ENCODE peak calls at places on chromosomes 11 and 22, in nine cellular contexts. V is NCI-H2081; F is Calu3; H is GM12865; E is activated T-helper 1 cell treated with anti-CD3 and anti-CD28 coated beads, Interleukin-12 subunit alpha, Interleukin-12 subunit beta, Interleukin-2, Interleukin-4 antibody, amounts not matched to agents 30 ng/mL and 10 ng/mL and 1 ng/mL, durations not matched to agents 14 hours and 24 hours and 36 hours; P is posterior cingulate gyrus; Q is endodermal cell; S is activated CD4-positive, CD25-positive, alpha-beta regulatory T cell treated with anti-CD3 and anti-CD28 coated beads, Interleukin-2, amount 50 U/mL, for 72 hours; T is NCI-H187. N is an unnamed sample.

GRCh38 chr22:40818192-40818746 is 877 bp downstream of the SLC25A17 start:
- DNase-seq in V (no peak), F (no peak), H (no peak), E (peak), P (no peak), Q (no peak), S (no peak), T (no peak), N (no peak)

GRCh38 chr11:35308157-35308556 is 111.2 kb downstream of the SLC1A2 start:
- DNase-seq in V (no peak), F (no peak), H (no peak), E (no peak), P (no peak), Q (no peak), S (no peak), T (no peak), N (no peak)

GRCh38 chr11:1727088-1727690 is 23.2 kb downstream of the IFITM10 start:
- DNase-seq in V (no peak), F (no peak), H (no peak), E (no peak), P (no peak), Q (peak), S (no peak), T (no peak), N (no peak)

GRCh38 chr22:50622723-50623327 is 5.1 kb downstream of the ARSA start:
- DNase-seq in V (peak), F (peak), H (no peak), E (no peak), P (peak), Q (peak), S (peak), T (no peak), N (no peak)

GRCh38 chr11:102142333-102142732 is 32.1 kb downstream of the YAP1 start:
- DNase-seq in V (no peak), F (no peak), H (no peak), E (no peak), P (no peak), Q (no peak), S (no peak), T (no peak), N (no peak)

GRCh38 chr22:27692243-27692642 is 109.3 kb downstream of the MN1 start:
- DNase-seq in V (no peak), F (no peak), H (no peak), E (no peak), P (no peak), Q (no peak), S (no peak), T (no peak), N (no peak)

GRCh38 chr11:1515082-1516060 is 28.8 kb upstream of the MOB2 start:
- DNase-seq in V (peak), F (peak), H (peak), E (peak), P (peak), Q (peak), S (peak), T (peak), N (peak)

GRCh38 chr11:68930991-68931855 is 27.5 kb downstream of the IGHMBP2 start:
- DNase-seq in V (no peak), F (no peak), H (no peak), E (no peak), P (no peak), Q (no peak), S (no peak), T (no peak), N (peak)

GRCh38 chr22:27748355-27749168 is 53.0 kb downstream of the MN1 start:
- DNase-seq in V (no peak), F (peak), H (no peak), E (no peak), P (no peak), Q (peak), S (no peak), T (no peak), N (no peak)

GRCh38 chr22:23262474-23263332 is 82.4 kb downstream of the BCR start:
- DNase-seq in V (no peak), F (no peak), H (no peak), E (no peak), P (no peak), Q (no peak), S (no peak), T (no peak), N (no peak)

GRCh38 chr11:106187860-106188456 is 110.5 kb downstream of the AASDHPPT start:
- DNase-seq in V (no peak), F (no peak), H (no peak), E (no peak), P (no peak), Q (no peak), S (no peak), T (no peak), N (no peak)

N was measured in head of caudate nucleus.